ENCODE peak calls at places on chromosomes 2 and 18, in ten cellular contexts. P, V, D, J, T, S, U, Q, R and G are unnamed samples.

GRCh38 chr2:61645911-61646310 is 107.8 kb upstream of the XPO1 start:
- DNase-seq in U (no peak), D (no peak), R (no peak), Q (no peak), P (no peak), S (no peak), J (peak), T (peak), V (no peak), G (no peak)

GRCh38 chr2:235394278-235394828 is 99.5 kb upstream of the AGAP1 start:
- DNase-seq in R (no peak), P (no peak), Q (no peak), U (no peak), J (peak), S (no peak), D (no peak), T (peak), V (no peak), G (no peak)

GRCh38 chr2:230589497-230590015 is 123.1 kb upstream of the CAB39 start:
- DNase-seq in P (no peak), U (no peak), J (no peak), V (no peak), R (no peak), Q (no peak), S (no peak), D (no peak), T (no peak), G (peak)

GRCh38 chr2:226898925-226899324 is 63.1 kb downstream of the RHBDD1 start:
- DNase-seq in P (no peak), Q (no peak), J (no peak), T (no peak), V (no peak), R (no peak), U (no peak), D (no peak), S (no peak), G (no peak)

GRCh38 chr2:98148968-98149697 is 62.2 kb downstream of the VWA3B start:
- DNase-seq in S (no peak), V (no peak), P (no peak), U (no peak), Q (no peak), D (no peak), T (peak), J (peak), R (no peak), G (peak)

GRCh38 chr2:226705133-226705886 is 94.3 kb downstream of the IRS1 start:
- DNase-seq in J (no peak), P (no peak), Q (no peak), R (no peak), V (no peak), S (no peak), U (no peak), D (no peak), T (no peak), G (no peak)

GRCh38 chr2:230738391-230738811 is 25.8 kb downstream of the CAB39 start:
- DNase-seq in T (no peak), V (no peak), Q (no peak), S (no peak), P (no peak), U (no peak), J (no peak), R (no peak), D (no peak), G (no peak)

GRCh38 chr2:119567292-119567691 is 23.0 kb downstream of the CFAP221 start:
- DNase-seq in D (no peak), U (no peak), P (no peak), T (no peak), J (no peak), S (no peak), Q (no peak), R (no peak), V (no peak), G (no peak)

GRCh38 chr2:237879058-237879430 is 19.6 kb downstream of the RAMP1 start:
- DNase-seq in R (no peak), U (no peak), P (no peak), D (no peak), V (peak), J (peak), Q (peak), T (peak), S (no peak), G (no peak)

GRCh38 chr18:38981382-38981781 is 1415.8 kb upstream of the CELF4 start:
- DNase-seq in R (no peak), D (no peak), V (no peak), J (no peak), S (no peak), T (no peak), P (no peak), Q (no peak), U (no peak), G (no peak)

GRCh38 chr2:212489719-212490346 is 48.8 kb downstream of the ERBB4 start:
- DNase-seq in R (no peak), P (no peak), S (no peak), J (no peak), V (no peak), D (no peak), U (no peak), T (no peak), Q (no peak), G (no peak)

GRCh38 chr2:182048088-182048487 is 62.4 kb downstream of the PPP1R1C start:
- DNase-seq in Q (no peak), D (no peak), T (no peak), V (no peak), U (no peak), S (no peak), P (no peak), J (no peak), R (no peak), G (no peak)

GRCh38 chr2:217553202-217553601 is 449.6 kb downstream of the TNS1 start:
- DNase-seq in R (no peak), T (no peak), Q (no peak), J (no peak), D (no peak), S (no peak), P (no peak), U (no peak), V (no peak), G (no peak)

GRCh38 chr2:1607971-1608688 is 136.2 kb downstream of the PXDN start:
- DNase-seq in S (no peak), J (peak), T (peak), R (no peak), Q (no peak), U (no peak), D (no peak), V (peak), P (no peak), G (no peak)

GRCh38 chr18:79211844-79212243 is 142.7 kb downstream of the ATP9B start:
- DNase-seq in V (no peak), Q (no peak), U (no peak), S (no peak), P (no peak), J (no peak), D (no peak), T (no peak), R (no peak), G (no peak)

GRCh38 chr2:42133771-42134195 is 35.4 kb upstream of the EML4 start:
- DNase-seq in Q (no peak), T (no peak), D (no peak), V (no peak), P (no peak), S (no peak), J (no peak), U (no peak), R (no peak), G (no peak)

GRCh38 chr2:11074246-11074820 is 80.9 kb upstream of the SLC66A3 start:
- DNase-seq in D (no peak), R (no peak), Q (no peak), V (no peak), P (no peak), S (no peak), J (no peak), U (no peak), T (no peak), G (no peak)

GRCh38 chr18:3616142-3616541 is 166.2 kb downstream of the TGIF1 start:
- DNase-seq in P (no peak), V (no peak), U (no peak), S (no peak), R (no peak), T (no peak), D (no peak), J (no peak), Q (no peak), G (no peak)

GRCh38 chr2:48173141-48173540 is 266.8 kb upstream of the FBXO11 start:
- DNase-seq in J (peak), V (no peak), Q (no peak), T (peak), P (no peak), U (no peak), S (no peak), D (no peak), R (no peak), G (no peak)

GRCh38 chr2:105393373-105394055 is 5.3 kb downstream of the FHL2 start:
- DNase-seq in U (no peak), D (no peak), Q (no peak), V (no peak), T (no peak), R (no peak), S (no peak), P (no peak), J (peak), G (no peak)

GRCh38 chr18:75112486-75113096 is 96.3 kb downstream of the PTGR3 start:
- DNase-seq in J (no peak), S (no peak), T (no peak), Q (no peak), P (no peak), V (no peak), D (no peak), U (no peak), R (no peak), G (no peak)

GRCh38 chr2:26347286-26347865 is 787 bp upstream of the ADGRF3 start:
- DNase-seq in J (peak), S (no peak), U (no peak), T (peak), R (no peak), V (no peak), Q (no peak), D (no peak), P (no peak), G (no peak)

GRCh38 chr2:31058096-31058843 is 80.0 kb downstream of the GALNT14 start:
- DNase-seq in P (no peak), R (no peak), D (no peak), Q (no peak), U (peak), J (no peak), T (no peak), V (peak), S (no peak), G (no peak)